ENCODE peak calls at places on chromosomes 11 and 22, in seven cellular contexts. S is pancreas, A is body of pancreas, L is lower lobe of right lung, Z is BJ, P is tibial nerve, Y is heart left ventricle. J is an unnamed sample. For H3K27me3, the result is how much of the 10 kb centered on the place peaks cover.

GRCh38 chr11:126403658-126404057 is 48.2 kb downstream of the ST3GAL4 start:
- DNase-seq in S (no peak), A (no peak), Z (no peak), P (no peak), Y (no peak), L (no peak), J (peak)

GRCh38 chr11:61332266-61332822 is 561 bp downstream of the DDB1 start:
- DNase-seq in L (no peak), A (no peak), S (no peak), Y (no peak), P (no peak), Z (no peak), J (no peak)

GRCh38 chr11:44927174-44927661 is 23.5 kb downstream of the TP53I11 start:
- DNase-seq in P (no peak), S (peak), A (peak), Y (peak), L (peak), Z (no peak), J (peak)

GRCh38 chr22:20424937-20425587 is 12.6 kb downstream of the SCARF2 start:
- DNase-seq in L (no peak), S (no peak), Y (no peak), A (no peak), Z (no peak), P (no peak), J (peak)

GRCh38 chr11:134412508-134413333 is 679 bp upstream of the B3GAT1 start:
- DNase-seq in L (no peak), Y (no peak), Z (no peak), S (no peak), A (no peak), P (no peak), J (no peak)

GRCh38 chr11:96267490-96268010 is 75.4 kb downstream of the MAML2 start:
- DNase-seq in P (no peak), Y (no peak), S (no peak), L (no peak), Z (no peak), A (no peak), J (no peak)

GRCh38 chr11:18668131-18668530 is 30.4 kb upstream of the TMEM86A start:
- DNase-seq in Y (no peak), S (no peak), P (no peak), A (no peak), Z (no peak), L (no peak), J (no peak)

GRCh38 chr11:85822814-85823213 is 11.9 kb upstream of the SYTL2 start:
- DNase-seq in A (no peak), Z (no peak), P (no peak), L (no peak), Y (no peak), S (no peak), J (no peak)

GRCh38 chr22:39789794-39790193 is 103.8 kb downstream of the ENTHD1 start:
- DNase-seq in L (no peak), S (no peak), P (no peak), Y (no peak), Z (no peak), A (no peak), J (no peak)

GRCh38 chr11:79259800-79260199 is 181.0 kb downstream of the TENM4 start:
- DNase-seq in Z (no peak), L (no peak), A (no peak), Y (no peak), S (no peak), P (no peak), J (no peak)

GRCh38 chr22:23240639-23241389 is 60.5 kb downstream of the BCR start:
- DNase-seq in A (no peak), Y (no peak), Z (no peak), P (no peak), L (no peak), S (no peak), J (no peak)

GRCh38 chr11:128411812-128412211 is 175.5 kb downstream of the ETS1 start:
- DNase-seq in Z (no peak), A (no peak), P (no peak), Y (no peak), S (no peak), L (no peak), J (no peak)

GRCh38 chr22:35621446-35621845 is 4.3 kb upstream of the MB start:
- DNase-seq in Y (no peak), Z (no peak), S (no peak), L (no peak), A (no peak), P (no peak), J (no peak)

DNA sequence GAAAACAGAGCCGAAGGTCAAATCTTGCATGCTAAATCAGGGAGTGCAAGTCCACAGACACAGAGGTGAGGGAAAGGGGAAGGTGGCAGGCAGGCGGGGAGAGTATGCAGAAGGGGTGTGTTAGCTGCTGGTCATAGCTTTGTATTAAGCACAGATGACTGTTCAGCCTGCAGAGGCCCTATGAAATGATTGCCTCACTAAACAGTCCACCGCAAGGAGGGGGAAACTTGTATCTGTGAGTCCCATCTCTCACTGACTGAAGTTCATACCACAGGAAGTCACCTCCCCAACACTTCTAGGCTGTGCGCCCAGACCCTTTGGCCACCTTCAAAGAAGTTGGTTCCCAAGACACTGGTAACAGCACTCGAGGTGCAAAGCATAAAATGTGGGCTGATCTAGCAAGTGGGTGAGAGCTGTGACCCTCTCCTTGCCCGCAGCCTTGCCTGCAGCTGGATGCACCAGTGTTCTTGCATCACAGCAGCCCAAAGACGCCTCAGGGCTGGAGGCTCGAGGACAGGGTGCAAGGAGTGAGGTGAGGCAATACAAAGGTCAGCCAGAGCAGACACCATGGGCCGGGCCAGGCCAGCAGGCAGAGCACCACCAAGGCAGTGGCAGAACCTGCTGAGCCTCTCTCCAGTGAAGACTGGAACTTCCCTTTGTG is 115.3 kb upstream of the TBCEL start:
- DNase-seq in L (no peak), A (no peak), S (no peak), Z (no peak), P (no peak), Y (no peak), J (no peak)
- H3K4me3 ChIP-seq in L (no peak), A (no peak), S (no peak), Z (no peak), P (no peak), Y (no peak), J (no peak)

DNA sequence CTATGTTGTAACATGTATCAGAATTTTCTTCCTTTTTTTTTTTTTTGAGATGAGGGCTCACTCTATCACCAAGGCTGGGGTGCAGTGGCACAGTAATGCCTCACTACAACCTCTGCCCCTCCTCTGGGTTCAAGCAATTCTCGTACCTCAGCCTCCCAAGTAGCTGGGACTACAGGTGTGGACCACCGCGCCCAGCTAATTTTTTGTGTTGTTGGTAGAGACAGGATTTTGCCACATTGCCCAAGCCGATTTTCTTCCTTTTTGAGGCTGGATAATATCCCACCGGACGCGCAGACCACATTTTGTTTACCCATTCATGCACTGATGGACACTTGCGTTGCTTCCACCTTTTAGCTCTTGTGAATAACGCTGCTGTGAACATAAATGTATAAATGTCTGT is 97.0 kb downstream of the BRD1 start:
- DNase-seq in S (no peak), Y (no peak), L (no peak), A (no peak), P (peak), Z (no peak), J (no peak)
- H3K27me3 ChIP-seq in S (under half), Y (under half), L (half or more), A (under half), P (under half), Z (under half), J (under half)

GRCh38 chr22:36981247-36981775 is 37.9 kb downstream of the TST start:
- DNase-seq in A (no peak), Z (no peak), Y (no peak), P (no peak), S (no peak), L (no peak), J (no peak)

GRCh38 chr22:36979511-36979910 is 39.7 kb downstream of the TST start:
- DNase-seq in Z (no peak), P (no peak), Y (no peak), S (no peak), A (no peak), L (no peak), J (no peak)

GRCh38 chr22:36985490-36985889 is 33.8 kb downstream of the TST start:
- DNase-seq in L (no peak), Y (no peak), A (no peak), Z (no peak), P (no peak), S (no peak), J (no peak)

GRCh38 chr22:36979016-36979415 is 40.2 kb downstream of the TST start:
- DNase-seq in P (no peak), S (no peak), Z (no peak), A (no peak), L (no peak), Y (no peak), J (no peak)

GRCh38 chr22:36982136-36982535 is 37.1 kb downstream of the TST start:
- DNase-seq in Y (no peak), A (no peak), P (no peak), L (no peak), Z (no peak), S (no peak), J (no peak)
- TF ChIP-seq CTCF in Y (no peak), A (no peak), P (no peak), L (no peak), Z (no peak), S (no peak), J (no peak)

GRCh38 chr11:112279901-112280267 is 19.2 kb upstream of the PLET1 start:
- DNase-seq in Z (no peak), S (peak), P (peak), Y (peak), A (peak), L (peak), J (peak)

GRCh38 chr11:112278803-112279202 is 18.1 kb upstream of the PLET1 start:
- DNase-seq in Y (no peak), A (no peak), S (no peak), L (no peak), P (no peak), Z (no peak), J (no peak)

GRCh38 chr11:112281776-112282175 is 21.1 kb upstream of the PLET1 start:
- DNase-seq in Z (no peak), S (no peak), Y (no peak), A (no peak), L (no peak), P (no peak), J (no peak)

GRCh38 chr11:112277937-112278336 is 17.3 kb upstream of the PLET1 start:
- DNase-seq in P (no peak), Z (no peak), A (no peak), Y (no peak), S (no peak), L (no peak), J (no peak)

DNA sequence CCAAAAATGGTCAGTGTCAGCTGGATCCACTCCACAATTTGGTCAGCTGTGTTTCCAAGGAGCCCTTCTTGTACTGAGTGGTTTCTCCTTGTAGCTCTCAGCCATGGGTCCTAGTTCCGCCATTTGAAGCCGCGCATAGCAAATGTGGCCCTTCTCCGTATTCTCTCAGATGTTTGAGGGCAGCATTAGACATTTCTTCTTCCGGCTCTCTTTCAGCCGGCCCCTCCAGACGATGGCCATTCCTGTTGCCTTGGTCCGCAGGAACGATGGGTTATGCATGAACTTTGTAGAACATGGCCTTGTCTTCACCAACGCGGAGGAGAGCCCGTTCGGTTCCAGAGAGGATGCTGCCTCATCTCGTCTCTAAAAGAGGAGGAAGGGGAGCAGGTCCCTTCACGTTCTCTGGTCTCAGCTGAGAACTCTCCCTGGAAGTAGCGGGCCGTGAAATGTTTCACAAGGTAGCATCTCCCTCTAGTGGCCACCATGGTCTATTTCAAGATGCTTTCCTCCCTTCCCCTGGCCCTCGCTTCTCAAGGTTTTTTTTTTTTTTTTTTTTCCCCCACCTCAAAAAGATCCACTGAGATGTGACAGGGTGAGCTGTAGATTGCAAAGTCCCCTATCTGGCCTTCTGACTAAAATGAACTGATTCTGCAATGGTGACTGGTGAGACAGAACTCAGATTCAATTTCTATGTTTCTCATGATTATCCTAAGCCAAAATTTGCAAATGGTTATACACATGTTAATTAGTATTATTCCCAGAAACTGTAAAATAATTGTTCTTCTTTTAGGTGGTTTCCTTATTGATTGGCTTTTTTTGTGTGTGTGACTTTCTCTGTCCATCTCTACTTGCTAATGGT is 19.8 kb upstream of the PLET1 start:
- DNase-seq in Z (no peak), S (peak), L (peak), P (peak), A (peak), Y (peak), J (peak)
- H3K4me3 ChIP-seq in Z (peak), S (peak), L (peak), P (peak), A (peak), Y (peak), J (peak)

GRCh38 chr11:17376493-17376892 is 12.0 kb downstream of the KCNJ11 start:
- DNase-seq in Y (no peak), S (no peak), A (no peak), P (no peak), Z (no peak), L (no peak), J (no peak)
- H3K27me3 ChIP-seq in Y (under half), S (under half), A (under half), P (under half), Z (under half), L (under half), J (under half)

DNA sequence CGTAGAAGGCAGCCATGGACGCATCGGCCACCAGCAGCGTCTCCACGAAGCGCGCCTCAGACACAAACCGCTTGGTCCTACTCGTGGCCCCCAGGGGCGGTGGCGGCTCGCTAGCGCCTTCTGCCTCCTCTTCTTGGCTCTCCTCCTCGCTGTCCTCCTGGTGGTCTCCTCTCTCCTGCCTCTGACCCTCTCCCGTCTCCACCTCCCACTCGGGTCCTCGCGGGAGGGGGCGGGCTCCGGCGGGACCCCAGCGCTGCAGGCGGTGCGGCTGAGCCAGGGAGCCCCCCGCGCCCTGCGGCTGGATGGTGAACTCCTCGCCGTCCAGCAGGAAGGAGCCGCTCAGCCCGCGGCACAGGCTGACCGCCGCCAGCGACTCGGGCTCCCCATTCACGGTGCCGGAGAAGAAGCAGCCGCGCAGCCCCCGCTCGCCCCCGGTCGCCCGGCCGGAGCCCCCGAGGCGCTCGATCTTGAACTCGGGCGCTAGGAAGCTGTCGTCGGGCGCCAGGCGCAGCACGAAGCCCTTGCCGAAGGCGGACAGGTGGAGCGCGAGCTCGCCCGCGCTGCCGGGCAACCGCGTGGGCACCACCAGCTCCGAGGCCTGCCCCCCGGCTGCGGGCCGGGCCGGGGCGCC is 713 bp downstream of the ADAMTS8 start:
- DNase-seq in L (peak), Z (no peak), P (no peak), A (no peak), Y (peak), S (no peak), J (no peak)
- TF ChIP-seq CTCF in L (no peak), Z (peak), P (peak), A (no peak), Y (no peak), S (no peak), J (peak)

GRCh38 chr11:64870893-64871849 is 7.2 kb downstream of the EHD1 start:
- DNase-seq in Z (no peak), S (peak), A (peak), L (no peak), Y (no peak), P (no peak), J (no peak)
- H3K4me3 ChIP-seq in Z (no peak), S (no peak), A (no peak), L (peak), Y (peak), P (no peak), J (peak)

DNA sequence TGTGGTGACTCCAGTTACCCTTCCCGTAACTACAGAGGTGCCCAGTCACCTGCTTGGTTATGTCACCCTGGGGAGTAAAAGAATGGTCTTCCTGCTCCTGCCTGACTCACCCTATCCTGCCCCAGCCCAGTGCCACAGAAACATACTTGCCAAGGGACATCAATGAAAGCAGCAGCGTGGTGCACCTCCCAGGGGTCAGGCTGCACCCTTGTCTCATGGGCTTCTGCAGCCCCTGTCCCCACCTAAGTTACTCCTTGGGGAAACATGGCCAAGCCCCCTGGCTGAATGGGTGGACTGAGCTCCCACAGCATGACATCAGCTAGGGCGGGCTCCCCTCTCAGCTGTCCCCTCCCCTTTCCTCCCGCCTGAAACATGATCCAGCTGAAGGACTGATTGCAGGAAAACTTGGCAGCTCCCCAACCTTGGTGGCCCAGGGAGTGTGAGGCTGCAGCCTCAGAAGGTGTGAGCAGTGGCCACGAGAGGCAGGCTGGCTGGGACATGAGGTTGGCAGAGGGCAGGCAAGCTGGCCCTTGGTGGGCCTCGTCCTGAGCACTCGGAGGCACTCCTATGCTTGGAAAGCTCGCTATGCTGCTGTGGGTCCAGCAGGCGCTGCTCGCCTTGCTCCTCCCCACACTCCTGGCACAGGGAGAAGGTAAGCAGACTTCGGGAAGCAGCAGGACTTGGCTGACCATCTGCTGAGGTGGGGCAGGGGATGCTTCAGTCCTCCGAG is at the start of gene HTR3A:
- DNase-seq in Z (no peak), S (peak), A (peak), Y (peak), P (no peak), L (peak), J (peak)
- H3K27me3 ChIP-seq in Z (under half), S (under half), A (under half), Y (under half), P (under half), L (under half), J (under half)

J was measured in upper lobe of right lung.